ENCODE peak calls at places on chromosomes 2 and 18, in seven cellular contexts. P is stimulated activated naive CD8-positive, alpha-beta T cell treated with anti-CD3 and anti-CD28 coated beads, Interleukin-15, Interleukin-2, amounts not matched to agents 100 U/mL and 50 U/mL, for 24 hours; Z is T-cell; V is effector memory CD8-positive, alpha-beta T cell; K is neural progenitor cell; U is activated CD8-positive, alpha-beta T cell treated with anti-CD3 and anti-CD28 coated beads for 36 hours; X is cardiac fibroblast. T is an unnamed sample.

GRCh38 chr18:57965246-57965645 is 78.8 kb upstream of the NEDD4L start:
- DNase-seq in P (no peak), Z (no peak), V (no peak), K (no peak), U (no peak), X (no peak), T (no peak)

GRCh38 chr2:210544191-210544590 is 12.2 kb upstream of the CPS1 start:
- DNase-seq in P (no peak), Z (no peak), V (no peak), K (no peak), U (no peak), X (no peak), T (no peak)

GRCh38 chr2:26542676-26543505 is 65.0 kb upstream of the OTOF start:
- DNase-seq in P (no peak), Z (no peak), V (no peak), K (no peak), U (no peak), X (no peak), T (no peak)

GRCh38 chr2:55247025-55247424 is 14.5 kb downstream of the RPS27A start:
- DNase-seq in P (no peak), Z (no peak), V (no peak), K (no peak), U (no peak), X (no peak), T (no peak)

GRCh38 chr2:16296331-16297250 is 356.2 kb downstream of the MYCN start:
- DNase-seq in P (no peak), Z (no peak), V (no peak), K (no peak), U (no peak), X (no peak), T (no peak)

GRCh38 chr2:230893338-230893737 is 28.6 kb downstream of the ITM2C start:
- DNase-seq in P (no peak), Z (no peak), V (no peak), K (no peak), U (no peak), X (no peak), T (no peak)

GRCh38 chr18:79819064-79819725 is 21.5 kb downstream of the KCNG2 start:
- DNase-seq in P (no peak), Z (no peak), V (no peak), K (no peak), U (no peak), X (no peak), T (no peak)

GRCh38 chr2:15142069-15142689 is 419.0 kb downstream of the NBAS start:
- DNase-seq in P (peak; percentile 68), Z (peak; percentile 65), V (peak; percentile 41), K (no peak), U (peak; percentile 91), X (no peak), T (no peak)

GRCh38 chr18:10061566-10061965 is 147.8 kb downstream of the VAPA start:
- DNase-seq in P (no peak), Z (no peak), V (no peak), K (no peak), U (no peak), X (no peak), T (no peak)

GRCh38 chr2:18432999-18433398 is 127.5 kb downstream of the RDH14 start:
- DNase-seq in P (no peak), Z (no peak), V (no peak), K (peak; percentile 67), U (no peak), X (no peak), T (no peak)

GRCh38 chr18:59612461-59612860 is 84.8 kb downstream of the CCBE1 start:
- DNase-seq in P (no peak), Z (no peak), V (no peak), K (no peak), U (no peak), X (no peak), T (no peak)

GRCh38 chr18:45627204-45627526 is 11.9 kb downstream of the SLC14A2 start:
- DNase-seq in P (no peak), Z (no peak), V (no peak), K (peak; percentile 39), U (no peak), X (no peak), T (no peak)

GRCh38 chr2:60961457-60961856 is 56.1 kb upstream of the PEX13 start:
- DNase-seq in P (no peak), Z (no peak), V (no peak), K (no peak), U (no peak), X (peak; percentile 84), T (peak; percentile 35)

GRCh38 chr2:111522231-111522768 is 361.7 kb downstream of the ANAPC1 start:
- DNase-seq in P (no peak), Z (no peak), V (no peak), K (no peak), U (no peak), X (peak; percentile 53), T (no peak)

GRCh38 chr2:160033732-160034392 is 28.6 kb downstream of the PLA2R1 start:
- DNase-seq in P (no peak), Z (no peak), V (no peak), K (no peak), U (no peak), X (peak; percentile 94), T (peak; percentile 27)

GRCh38 chr2:26018184-26018716 is 15.6 kb upstream of the RAB10 start:
- DNase-seq in P (peak; percentile 45), Z (no peak), V (no peak), K (peak; percentile 29), U (peak; percentile 49), X (peak; percentile 91), T (peak; percentile 95)

GRCh38 chr2:221111739-221112138 is 460.4 kb downstream of the EPHA4 start:
- DNase-seq in P (no peak), Z (no peak), V (no peak), K (no peak), U (no peak), X (no peak), T (no peak)

GRCh38 chr2:221961561-221961960 is 337.2 kb downstream of the PAX3 start:
- DNase-seq in P (no peak), Z (no peak), V (no peak), K (no peak), U (no peak), X (no peak), T (no peak)

T was measured in NCI-H226.